ENCODE peak calls at places on chromosomes 16 and 17, in five cellular contexts. One of them, this sample, is unnamed.

GRCh38 chr17:58120195-58120822 is 27.9 kb upstream of the OR4D1 start:
- DNase-seq in psoas muscle: no peak
- DNase-seq in posterior vena cava: no peak
- DNase-seq in AG04450: peak
- DNase-seq in Panc1: no peak
- DNase-seq in this sample: no peak

GRCh38 chr17:76000016-76000754 is 470 bp upstream of the CDK3 start:
- DNase-seq in psoas muscle: no peak
- DNase-seq in posterior vena cava: no peak
- DNase-seq in AG04450: no peak
- DNase-seq in Panc1: no peak
- DNase-seq in this sample: peak

GRCh38 chr17:44922746-44923470 is 7.6 kb upstream of the GFAP start:
- DNase-seq in psoas muscle: no peak
- DNase-seq in posterior vena cava: peak
- DNase-seq in AG04450: no peak
- DNase-seq in Panc1: no peak
- DNase-seq in this sample: no peak

GRCh38 chr16:67526149-67526732 is 2.4 kb upstream of the RIPOR1 start:
- DNase-seq in psoas muscle: no peak
- DNase-seq in posterior vena cava: no peak
- DNase-seq in AG04450: no peak
- DNase-seq in Panc1: no peak
- DNase-seq in this sample: no peak

GRCh38 chr17:18184143-18185007 is 747 bp downstream of the ALKBH5 start:
- DNase-seq in psoas muscle: peak
- DNase-seq in posterior vena cava: peak
- DNase-seq in AG04450: no peak
- DNase-seq in Panc1: no peak
- DNase-seq in this sample: peak

GRCh38 chr17:7882068-7882467 is 6.5 kb upstream of the CHD3 start:
- DNase-seq in psoas muscle: no peak
- DNase-seq in posterior vena cava: peak
- DNase-seq in AG04450: no peak
- DNase-seq in Panc1: no peak
- DNase-seq in this sample: no peak

GRCh38 chr17:70564006-70564620 is 394.8 kb downstream of the KCNJ2 start:
- DNase-seq in psoas muscle: no peak
- DNase-seq in posterior vena cava: no peak
- DNase-seq in AG04450: no peak
- DNase-seq in Panc1: no peak
- DNase-seq in this sample: no peak

GRCh38 chr16:49470550-49470949 is 96.9 kb downstream of the C16orf78 start:
- DNase-seq in psoas muscle: no peak
- DNase-seq in posterior vena cava: no peak
- DNase-seq in AG04450: no peak
- DNase-seq in Panc1: no peak
- DNase-seq in this sample: no peak

GRCh38 chr17:31281061-31281460 is 16.0 kb downstream of the OMG start:
- DNase-seq in psoas muscle: no peak
- DNase-seq in posterior vena cava: no peak
- DNase-seq in AG04450: no peak
- DNase-seq in Panc1: no peak
- DNase-seq in this sample: no peak

GRCh38 chr17:4199818-4200402 is 56.9 kb downstream of the CYB5D2 start:
- DNase-seq in psoas muscle: no peak
- DNase-seq in posterior vena cava: no peak
- DNase-seq in AG04450: no peak
- DNase-seq in Panc1: peak
- DNase-seq in this sample: no peak

GRCh38 chr17:29588561-29589411 is 662 bp downstream of the GIT1 start:
- DNase-seq in psoas muscle: peak
- DNase-seq in posterior vena cava: no peak
- DNase-seq in AG04450: no peak
- DNase-seq in Panc1: no peak
- DNase-seq in this sample: peak

GRCh38 chr16:997440-998051 is 16.0 kb downstream of the SOX8 start:
- DNase-seq in psoas muscle: no peak
- DNase-seq in posterior vena cava: no peak
- DNase-seq in AG04450: no peak
- DNase-seq in Panc1: no peak
- DNase-seq in this sample: peak

GRCh38 chr16:63481060-63481459 is 1444.8 kb upstream of the CDH8 start:
- DNase-seq in psoas muscle: no peak
- DNase-seq in posterior vena cava: no peak
- DNase-seq in AG04450: no peak
- DNase-seq in Panc1: no peak
- DNase-seq in this sample: no peak

GRCh38 chr16:19130852-19131808 is 17.4 kb downstream of the ITPRIPL2 start:
- DNase-seq in psoas muscle: no peak
- DNase-seq in posterior vena cava: no peak
- DNase-seq in AG04450: peak
- DNase-seq in Panc1: no peak
- DNase-seq in this sample: no peak

GRCh38 chr17:76145231-76146052 is 4.4 kb upstream of the FOXJ1 start:
- DNase-seq in psoas muscle: no peak
- DNase-seq in posterior vena cava: peak
- DNase-seq in AG04450: no peak
- DNase-seq in Panc1: no peak
- DNase-seq in this sample: no peak

GRCh38 chr16:60074378-60074777 is 1340.3 kb upstream of the GOT2 start:
- DNase-seq in psoas muscle: no peak
- DNase-seq in posterior vena cava: no peak
- DNase-seq in AG04450: no peak
- DNase-seq in Panc1: no peak
- DNase-seq in this sample: no peak

GRCh38 chr16:2032285-2033056 is 5.8 kb downstream of the NHERF2 start:
- DNase-seq in psoas muscle: no peak
- DNase-seq in posterior vena cava: no peak
- DNase-seq in AG04450: no peak
- DNase-seq in Panc1: no peak
- DNase-seq in this sample: no peak

GRCh38 chr17:5837055-5837491 is 233.1 kb upstream of the WSCD1 start:
- DNase-seq in psoas muscle: no peak
- DNase-seq in posterior vena cava: no peak
- DNase-seq in AG04450: peak
- DNase-seq in Panc1: peak
- DNase-seq in this sample: no peak

GRCh38 chr17:69735285-69735684 is 320.8 kb downstream of the MAP2K6 start:
- DNase-seq in psoas muscle: no peak
- DNase-seq in posterior vena cava: no peak
- DNase-seq in AG04450: no peak
- DNase-seq in Panc1: no peak
- DNase-seq in this sample: no peak

GRCh38 chr16:15674571-15674970 is 24.5 kb downstream of the NDE1 start:
- DNase-seq in psoas muscle: no peak
- DNase-seq in posterior vena cava: no peak
- DNase-seq in AG04450: no peak
- DNase-seq in Panc1: no peak
- DNase-seq in this sample: no peak

GRCh38 chr16:3459401-3460090 is 16.1 kb downstream of the NAA60 start:
- DNase-seq in psoas muscle: no peak
- DNase-seq in posterior vena cava: no peak
- DNase-seq in AG04450: no peak
- DNase-seq in Panc1: no peak
- DNase-seq in this sample: no peak

GRCh38 chr16:85567101-85567866 is 45.8 kb upstream of the GSE1 start:
- DNase-seq in psoas muscle: no peak
- DNase-seq in posterior vena cava: no peak
- DNase-seq in AG04450: no peak
- DNase-seq in Panc1: no peak
- DNase-seq in this sample: no peak

GRCh38 chr16:3879258-3879886 is 1.1 kb downstream of the CREBBP start:
- DNase-seq in psoas muscle: peak
- DNase-seq in posterior vena cava: peak
- DNase-seq in AG04450: no peak
- DNase-seq in Panc1: no peak
- DNase-seq in this sample: peak

GRCh38 chr17:78142113-78142861 is 3.9 kb upstream of the C17orf99 start:
- DNase-seq in psoas muscle: no peak
- DNase-seq in posterior vena cava: no peak
- DNase-seq in AG04450: peak
- DNase-seq in Panc1: no peak
- DNase-seq in this sample: no peak

GRCh38 chr17:62664336-62665120 is 37.1 kb downstream of the MRC2 start:
- DNase-seq in psoas muscle: no peak
- DNase-seq in posterior vena cava: peak
- DNase-seq in AG04450: no peak
- DNase-seq in Panc1: no peak
- DNase-seq in this sample: no peak

GRCh38 chr17:5272313-5272712 is 9.8 kb upstream of the RABEP1 start:
- DNase-seq in psoas muscle: no peak
- DNase-seq in posterior vena cava: peak
- DNase-seq in AG04450: no peak
- DNase-seq in Panc1: no peak
- DNase-seq in this sample: peak

GRCh38 chr17:31388770-31389672 is 2.5 kb upstream of the RAB11FIP4 start:
- DNase-seq in psoas muscle: no peak
- DNase-seq in posterior vena cava: peak
- DNase-seq in AG04450: no peak
- DNase-seq in Panc1: peak
- DNase-seq in this sample: peak

GRCh38 chr17:42221886-42222745 is 27.8 kb upstream of the GHDC start:
- DNase-seq in psoas muscle: peak
- DNase-seq in posterior vena cava: no peak
- DNase-seq in AG04450: peak
- DNase-seq in Panc1: peak
- DNase-seq in this sample: peak

GRCh38 chr16:10031473-10031872 is 150.8 kb downstream of the GRIN2A start:
- DNase-seq in psoas muscle: no peak
- DNase-seq in posterior vena cava: no peak
- DNase-seq in AG04450: no peak
- DNase-seq in Panc1: no peak
- DNase-seq in this sample: no peak

GRCh38 chr17:48791128-48792032 is 25.6 kb downstream of the TTLL6 start:
- DNase-seq in psoas muscle: peak
- DNase-seq in posterior vena cava: peak
- DNase-seq in AG04450: peak
- DNase-seq in Panc1: peak
- DNase-seq in this sample: no peak

GRCh38 chr17:48610282-48611211 is at the start of gene HOXB7:
- DNase-seq in psoas muscle: peak
- DNase-seq in posterior vena cava: peak
- DNase-seq in AG04450: no peak
- DNase-seq in Panc1: no peak
- DNase-seq in this sample: peak

GRCh38 chr16:85733839-85734170 is 17.1 kb downstream of the C16orf74 start:
- DNase-seq in psoas muscle: no peak
- DNase-seq in posterior vena cava: no peak
- DNase-seq in AG04450: no peak
- DNase-seq in Panc1: no peak
- DNase-seq in this sample: no peak

GRCh38 chr17:30503558-30503957 is 26.4 kb downstream of the GOSR1 start:
- DNase-seq in psoas muscle: no peak
- DNase-seq in posterior vena cava: no peak
- DNase-seq in AG04450: no peak
- DNase-seq in Panc1: no peak
- DNase-seq in this sample: no peak

GRCh38 chr17:63369233-63369632 is 76.9 kb downstream of the CYB561 start:
- DNase-seq in psoas muscle: no peak
- DNase-seq in posterior vena cava: no peak
- DNase-seq in AG04450: no peak
- DNase-seq in Panc1: no peak
- DNase-seq in this sample: no peak

GRCh38 chr17:64984776-64985521 is 65.7 kb upstream of the LRRC37A3 start:
- DNase-seq in psoas muscle: no peak
- DNase-seq in posterior vena cava: no peak
- DNase-seq in AG04450: no peak
- DNase-seq in Panc1: no peak
- DNase-seq in this sample: peak

GRCh38 chr16:71249399-71249798 is 18.9 kb upstream of the HYDIN start:
- DNase-seq in psoas muscle: no peak
- DNase-seq in posterior vena cava: no peak
- DNase-seq in AG04450: no peak
- DNase-seq in Panc1: no peak
- DNase-seq in this sample: no peak

GRCh38 chr17:4565209-4566141 is 5.1 kb upstream of the GGT6 start:
- DNase-seq in psoas muscle: peak
- DNase-seq in posterior vena cava: peak
- DNase-seq in AG04450: peak
- DNase-seq in Panc1: peak
- DNase-seq in this sample: peak

GRCh38 chr17:31744541-31744951 is 114.5 kb downstream of the COPRS start:
- DNase-seq in psoas muscle: no peak
- DNase-seq in posterior vena cava: no peak
- DNase-seq in AG04450: no peak
- DNase-seq in Panc1: no peak
- DNase-seq in this sample: no peak

GRCh38 chr16:11084484-11085024 is 140.2 kb downstream of the CLEC16A start:
- DNase-seq in psoas muscle: no peak
- DNase-seq in posterior vena cava: peak
- DNase-seq in AG04450: no peak
- DNase-seq in Panc1: no peak
- DNase-seq in this sample: no peak

GRCh38 chr17:55734128-55734781 is 11.6 kb upstream of the TMEM100 start:
- DNase-seq in psoas muscle: no peak
- DNase-seq in posterior vena cava: no peak
- DNase-seq in AG04450: no peak
- DNase-seq in Panc1: no peak
- DNase-seq in this sample: no peak